ENCODE peak calls at places on chromosomes 5 and 9, in eight cellular contexts. I is SHP77; U is RCC 7860; A is cardiac septum; W is Calu3; K is stimulated activated naive CD4-positive, alpha-beta T cell treated with Interleukin-2 at 50 U/mL for 16 hours; S is GM23248; T is choroid plexus epithelial cell. P is an unnamed sample.

GRCh38 chr5:4777435-4777834 is 362.7 kb upstream of the ADAMTS16 start:
- DNase-seq in I (no peak), U (no peak), A (no peak), W (no peak), K (no peak), S (no peak), T (peak), P (no peak)

GRCh38 chr9:4258321-4259093 is 41.4 kb downstream of the GLIS3 start:
- DNase-seq in I (no peak), U (no peak), A (no peak), W (no peak), K (no peak), S (peak), T (peak), P (peak)

GRCh38 chr5:30279237-30279636 is 914.2 kb upstream of the CDH6 start:
- DNase-seq in I (no peak), U (peak), A (no peak), W (no peak), K (no peak), S (peak), T (peak), P (no peak)

GRCh38 chr9:13113201-13113600 is 166.3 kb downstream of the MPDZ start:
- DNase-seq in I (no peak), U (no peak), A (no peak), W (no peak), K (no peak), S (peak), T (peak), P (peak)

GRCh38 chr5:9661316-9662015 is 31.3 kb upstream of the TAS2R1 start:
- DNase-seq in I (no peak), U (no peak), A (no peak), W (no peak), K (no peak), S (peak), T (no peak), P (no peak)

GRCh38 chr9:136808075-136808780 is 480 bp downstream of the RABL6 start:
- DNase-seq in I (no peak), U (peak), A (no peak), W (peak), K (peak), S (peak), T (no peak), P (no peak)

GRCh38 chr5:71563161-71563560 is 24.0 kb upstream of the MCCC2 start:
- DNase-seq in I (no peak), U (no peak), A (no peak), W (no peak), K (no peak), S (no peak), T (no peak), P (no peak)

GRCh38 chr5:174732040-174733020 is 7.9 kb downstream of the MSX2 start:
- DNase-seq in I (no peak), U (no peak), A (no peak), W (no peak), K (no peak), S (no peak), T (no peak), P (no peak)

GRCh38 chr9:134325813-134326753 is at the start of gene RXRA:
- DNase-seq in I (peak), U (peak), A (peak), W (peak), K (peak), S (peak), T (peak), P (peak)

GRCh38 chr5:127515693-127516440 is 1.6 kb upstream of the PRRC1 start:
- DNase-seq in I (peak), U (no peak), A (no peak), W (no peak), K (no peak), S (peak), T (peak), P (no peak)

GRCh38 chr5:160285311-160285710 is 27.1 kb downstream of the CCNJL start:
- DNase-seq in I (no peak), U (no peak), A (no peak), W (no peak), K (no peak), S (no peak), T (no peak), P (no peak)

GRCh38 chr5:53557386-53557785 is 3.1 kb upstream of the NDUFS4 start:
- DNase-seq in I (no peak), U (peak), A (no peak), W (no peak), K (no peak), S (peak), T (peak), P (peak)

GRCh38 chr5:142013734-142014495 is 1.1 kb upstream of the GNPDA1 start:
- DNase-seq in I (no peak), U (peak), A (no peak), W (no peak), K (no peak), S (peak), T (peak), P (peak)

GRCh38 chr5:139660105-139660915 is 12.2 kb downstream of the CXXC5 start:
- DNase-seq in I (no peak), U (peak), A (peak), W (peak), K (no peak), S (peak), T (no peak), P (peak)

GRCh38 chr5:79171846-79172245 is 60.2 kb downstream of the BHMT start:
- DNase-seq in I (no peak), U (no peak), A (no peak), W (no peak), K (no peak), S (no peak), T (no peak), P (no peak)

GRCh38 chr9:28735943-28736342 is 1162.7 kb upstream of the C9orf72 start:
- DNase-seq in I (no peak), U (no peak), A (no peak), W (no peak), K (no peak), S (no peak), T (no peak), P (peak)

GRCh38 chr9:94108584-94108983 is 24.3 kb downstream of the PTPDC1 start:
- DNase-seq in I (no peak), U (no peak), A (no peak), W (no peak), K (no peak), S (peak), T (no peak), P (no peak)

GRCh38 chr5:41412496-41412895 is 97.9 kb downstream of the PLCXD3 start:
- DNase-seq in I (no peak), U (no peak), A (no peak), W (no peak), K (no peak), S (no peak), T (no peak), P (no peak)

GRCh38 chr5:132083065-132083678 is 9.6 kb downstream of the CSF2 start:
- DNase-seq in I (no peak), U (no peak), A (no peak), W (no peak), K (no peak), S (no peak), T (no peak), P (no peak)

GRCh38 chr5:93072831-93073459 is 508.1 kb downstream of the NR2F1-AS1 start:
- DNase-seq in I (no peak), U (no peak), A (no peak), W (no peak), K (no peak), S (peak), T (peak), P (peak)

GRCh38 chr5:147963948-147964693 is 57.8 kb upstream of the C5orf46 start:
- DNase-seq in I (no peak), U (no peak), A (no peak), W (peak), K (no peak), S (no peak), T (no peak), P (peak)

GRCh38 chr9:105425817-105426433 is 21.9 kb upstream of the FSD1L start:
- DNase-seq in I (no peak), U (peak), A (no peak), W (no peak), K (no peak), S (peak), T (peak), P (peak)

GRCh38 chr9:35096035-35096849 is at the start of gene PIGO:
- DNase-seq in I (peak), U (peak), A (peak), W (peak), K (peak), S (peak), T (peak), P (peak)